ENCODE peak calls at places on chromosomes 6 and 20, in ten cellular contexts. K is GM23248, D is left ventricle myocardium inferior, E is mammary epithelial cell, R is HCT116, I is aorta, V is astrocyte, W is heart right ventricle, H is SK-N-SH, U is kidney. C is an unnamed sample.
A peak's percentile ranks its signal among the peaks of the same experiment; 100 is the strongest.

GRCh38 chr6:165605901-165606739 is 56.9 kb downstream of the PDE10A start:
- DNase-seq in K (no peak), D (no peak), E (no peak), R (no peak), I (no peak), V (no peak), W (no peak), H (no peak), U (no peak), C (no peak)

GRCh38 chr6:157230971-157231370 is 92.3 kb downstream of the TMEM242 start:
- DNase-seq in K (no peak), D (no peak), E (no peak), R (no peak), I (peak; percentile 37), V (no peak), W (no peak), H (no peak), U (no peak), C (no peak)

GRCh38 chr6:65398851-65399250 is 308.2 kb downstream of the EYS start:
- DNase-seq in K (no peak), D (no peak), E (no peak), R (no peak), I (no peak), V (no peak), W (no peak), H (no peak), U (no peak), C (no peak)

GRCh38 chr6:160895562-160895961 is 96.0 kb upstream of the MAP3K4 start:
- DNase-seq in K (no peak), D (no peak), E (peak; percentile 65), R (no peak), I (no peak), V (no peak), W (no peak), H (no peak), U (no peak), C (no peak)

GRCh38 chr6:146289816-146290588 is 253.6 kb upstream of the RAB32 start:
- DNase-seq in K (peak; percentile 87), D (no peak), E (peak; percentile 50), R (no peak), I (no peak), V (peak; percentile 73), W (peak; percentile 21), H (no peak), U (no peak), C (peak; percentile 77)

GRCh38 chr6:44569931-44570385 is 182.5 kb downstream of the CDC5L start:
- DNase-seq in K (peak; percentile 81), D (peak; percentile 67), E (no peak), R (no peak), I (peak; percentile 78), V (peak; percentile 73), W (peak; percentile 53), H (no peak), U (peak; percentile 78), C (peak; percentile 41)

GRCh38 chr6:13395272-13396237 is 67.2 kb upstream of the TBC1D7 start:
- DNase-seq in K (peak; percentile 81), D (peak; percentile 69), E (no peak), R (no peak), I (peak; percentile 83), V (peak; percentile 89), W (peak; percentile 85), H (peak; percentile 65), U (peak; percentile 78), C (peak; percentile 93)

GRCh38 chr20:1414982-1415381 is 22.1 kb upstream of the FKBP1A start:
- DNase-seq in K (peak; percentile 44), D (no peak), E (no peak), R (no peak), I (no peak), V (no peak), W (no peak), H (no peak), U (no peak), C (no peak)

GRCh38 chr20:14337400-14338171 is at the start of gene FLRT3:
- DNase-seq in K (peak; percentile 96), D (peak; percentile 36), E (peak; percentile 98), R (peak; percentile 83), I (peak; percentile 60), V (peak; percentile 96), W (peak; percentile 54), H (peak; percentile 63), U (peak; percentile 79), C (peak; percentile 98)

DNA sequence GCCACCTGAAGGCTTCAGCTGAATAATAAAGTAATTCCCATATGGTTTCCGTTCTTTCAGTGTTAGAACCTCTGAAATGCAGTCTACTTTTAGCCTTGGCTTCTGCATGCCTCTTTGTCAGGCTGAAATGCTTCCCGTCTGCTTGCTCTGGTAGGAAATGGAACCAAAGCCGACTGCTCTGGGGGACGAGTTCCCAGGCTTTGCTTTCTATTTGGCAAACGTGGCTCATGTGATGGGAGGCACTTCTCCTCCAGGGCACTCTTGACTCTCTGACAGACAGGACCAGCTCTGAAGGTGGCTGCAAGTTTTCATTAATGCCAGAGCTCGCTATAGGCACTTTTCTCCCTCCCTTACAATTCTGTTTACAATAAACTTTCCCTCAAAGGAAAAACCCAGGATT is 225.2 kb downstream of the PRL start:
- DNase-seq in K (peak; percentile 37), D (peak; percentile 25), E (no peak), R (no peak), I (peak; percentile 59), V (peak; percentile 30), W (peak; percentile 74), H (peak; percentile 47), U (peak; percentile 57), C (peak; percentile 66)
- H3K4me1 ChIP-seq in K (peaks cover 6% of the 10 kb centered on the region), D (peaks cover 44% of the 10 kb centered on the region), E (no peaks in the 10 kb centered on the region), R (no peaks in the 10 kb centered on the region), I (no peaks in the 10 kb centered on the region), V (peaks cover 4% of the 10 kb centered on the region), W (peaks cover 13% of the 10 kb centered on the region), H (peaks cover 21% of the 10 kb centered on the region), U (peaks cover 5% of the 10 kb centered on the region), C (no peaks in the 10 kb centered on the region)

GRCh38 chr20:50824137-50824536 is 29.3 kb downstream of the BCAS4 start:
- DNase-seq in K (peak; percentile 83), D (no peak), E (no peak), R (no peak), I (peak; percentile 92), V (peak; percentile 87), W (no peak), H (no peak), U (peak; percentile 88), C (peak; percentile 90)
- H3K36me3 ChIP-seq in K (no peaks in the 10 kb centered on the region), D (no peaks in the 10 kb centered on the region), E (no peaks in the 10 kb centered on the region), R (no peaks in the 10 kb centered on the region), I (no peaks in the 10 kb centered on the region), V (no peaks in the 10 kb centered on the region), W (no peaks in the 10 kb centered on the region), H (no peaks in the 10 kb centered on the region), U (no peaks in the 10 kb centered on the region), C (no peaks in the 10 kb centered on the region)

DNA sequence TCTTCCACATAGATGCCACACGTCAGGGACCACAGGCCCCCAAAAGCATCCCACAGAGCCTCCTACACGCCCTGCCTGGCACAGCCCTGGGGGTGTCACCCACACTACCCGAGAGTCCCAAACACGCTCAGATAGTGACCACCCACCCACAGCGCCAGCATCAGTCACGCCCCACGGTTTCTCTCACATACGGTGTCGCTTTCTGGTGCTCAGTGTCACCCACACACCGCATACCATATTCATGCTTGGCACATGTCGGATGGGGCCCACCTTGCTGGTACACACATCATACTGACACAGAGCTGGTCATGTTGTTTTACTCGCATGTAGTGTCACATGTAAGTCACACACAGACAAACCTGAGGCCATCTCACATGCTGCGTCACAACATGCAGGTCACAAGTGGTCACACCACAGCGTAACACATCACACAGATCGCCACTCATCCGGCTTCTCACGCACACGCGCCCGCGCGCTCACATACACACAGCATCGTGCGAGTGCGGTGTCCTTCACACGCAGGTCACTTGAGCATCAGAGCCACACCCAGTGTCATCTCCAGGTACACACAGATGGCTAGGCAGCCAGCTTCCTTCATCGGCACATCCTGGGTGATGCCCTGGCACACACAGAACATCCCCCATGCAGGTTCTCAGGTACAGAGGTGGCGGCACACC is 3.4 kb downstream of the TEAD3 start:
- DNase-seq in K (no peak), D (peak; percentile 16), E (no peak), R (no peak), I (peak; percentile 26), V (no peak), W (no peak), H (no peak), U (no peak), C (no peak)
- H3K4me1 ChIP-seq in K (peaks cover 18% of the 10 kb centered on the region), D (peaks cover 94% of the 10 kb centered on the region), E (peaks cover 64% of the 10 kb centered on the region), R (peaks cover 69% of the 10 kb centered on the region), I (no peaks in the 10 kb centered on the region), V (peaks cover 70% of the 10 kb centered on the region), W (peaks cover 69% of the 10 kb centered on the region), H (peaks cover 58% of the 10 kb centered on the region), U (peaks cover 8% of the 10 kb centered on the region), C (peaks cover 46% of the 10 kb centered on the region)

GRCh38 chr6:135936606-135937005 is 85.1 kb downstream of the PDE7B start:
- DNase-seq in K (peak; percentile 97), D (no peak), E (peak; percentile 87), R (no peak), I (no peak), V (peak; percentile 96), W (no peak), H (no peak), U (no peak), C (peak; percentile 97)

GRCh38 chr6:135938588-135939215 is 87.2 kb downstream of the PDE7B start:
- DNase-seq in K (peak; percentile 75), D (peak; percentile 22), E (no peak), R (no peak), I (no peak), V (peak; percentile 39), W (peak; percentile 36), H (peak; percentile 33), U (no peak), C (peak; percentile 68)

GRCh38 chr6:135935951-135936601 is 84.6 kb downstream of the PDE7B start:
- DNase-seq in K (peak; percentile 85), D (no peak), E (peak; percentile 42), R (no peak), I (no peak), V (peak; percentile 73), W (no peak), H (no peak), U (no peak), C (peak; percentile 82)

GRCh38 chr6:135939216-135939610 is 87.7 kb downstream of the PDE7B start:
- DNase-seq in K (no peak), D (no peak), E (no peak), R (no peak), I (no peak), V (no peak), W (no peak), H (no peak), U (no peak), C (no peak)

DNA sequence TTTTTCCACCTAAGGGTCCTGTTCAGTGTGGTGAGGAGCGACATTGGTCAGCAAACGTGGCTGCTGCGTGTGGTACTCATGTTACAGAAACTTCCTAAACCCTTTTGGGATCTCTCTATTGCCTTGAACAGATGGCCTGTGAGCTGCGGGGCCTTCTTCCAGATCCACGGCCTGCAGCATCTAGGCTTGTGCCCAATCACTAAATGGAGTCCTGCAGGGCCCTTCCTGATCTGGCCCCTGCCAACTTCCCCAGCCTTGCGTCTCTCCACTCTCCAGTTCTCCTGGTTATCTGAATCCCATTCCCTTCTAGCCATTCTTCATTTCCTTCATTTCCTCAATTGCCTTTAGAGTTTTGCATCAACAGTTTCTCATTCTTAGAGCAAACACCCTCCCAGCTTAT is 85.6 kb downstream of the PDE7B start:
- DNase-seq in K (no peak), D (no peak), E (no peak), R (no peak), I (no peak), V (no peak), W (no peak), H (no peak), U (peak; percentile 35), C (no peak)
- H3K36me3 ChIP-seq in K (no peaks in the 10 kb centered on the region), D (peaks cover 3% of the 10 kb centered on the region), E (no peaks in the 10 kb centered on the region), R (no peaks in the 10 kb centered on the region), I (no peaks in the 10 kb centered on the region), V (no peaks in the 10 kb centered on the region), W (no peaks in the 10 kb centered on the region), H (no peaks in the 10 kb centered on the region), U (no peaks in the 10 kb centered on the region), C (no peaks in the 10 kb centered on the region)

C was measured in fibroblast of lung.